ENCODE peak calls at places on chromosome 9, in four cellular contexts. L is Peyer's patch, P is breast epithelium, M is body of pancreas. Z is an unnamed sample.

GRCh38 chr9:128203024-128203841 is at the start of gene DNM1:
- DNase-seq in L (peak), M (peak), P (no peak), Z (no peak)

GRCh38 chr9:35070823-35071813 is 1.3 kb downstream of the VCP start:
- DNase-seq in P (peak), M (peak), L (no peak), Z (peak)

GRCh38 chr9:137550241-137550621 is at the start of gene PNPLA7:
- DNase-seq in L (peak), M (peak), P (peak), Z (peak)

GRCh38 chr9:135925496-135926133 is 18.3 kb upstream of the CAMSAP1 start:
- DNase-seq in P (no peak), L (no peak), M (no peak), Z (no peak)

GRCh38 chr9:106713206-106713605 is 149.8 kb upstream of the ZNF462 start:
- DNase-seq in P (no peak), L (no peak), M (no peak), Z (no peak)

GRCh38 chr9:106583751-106584150 is 279.2 kb upstream of the ZNF462 start:
- DNase-seq in M (no peak), P (no peak), L (no peak), Z (no peak)

GRCh38 chr9:90827181-90827866 is 25.7 kb downstream of the SYK start:
- DNase-seq in M (no peak), L (peak), P (no peak), Z (no peak)

GRCh38 chr9:22240619-22241018 is 206.0 kb upstream of the DMRTA1 start:
- DNase-seq in P (no peak), M (no peak), L (no peak), Z (no peak)

GRCh38 chr9:99595796-99596195 is 225.9 kb upstream of the NR4A3 start:
- DNase-seq in P (no peak), L (peak), M (no peak), Z (no peak)

GRCh38 chr9:99722852-99723251 is 98.8 kb upstream of the NR4A3 start:
- DNase-seq in L (no peak), P (no peak), M (no peak), Z (no peak)

GRCh38 chr9:114006931-114007691 is 71.0 kb downstream of the AMBP start:
- DNase-seq in M (peak), P (peak), L (peak), Z (no peak)

GRCh38 chr9:101437806-101438232 is 2.2 kb upstream of the ALDOB start:
- DNase-seq in M (peak), P (no peak), L (no peak), Z (no peak)

GRCh38 chr9:101438523-101438922 is 2.9 kb upstream of the ALDOB start:
- DNase-seq in P (no peak), M (no peak), L (no peak), Z (no peak)

GRCh38 chr9:101442248-101443136 is 6.9 kb upstream of the ALDOB start:
- DNase-seq in L (no peak), M (peak), P (no peak), Z (no peak)

GRCh38 chr9:101443358-101443757 is 7.8 kb upstream of the ALDOB start:
- DNase-seq in P (no peak), L (no peak), M (peak), Z (peak)

GRCh38 chr9:101440714-101441230 is 5.2 kb upstream of the ALDOB start:
- DNase-seq in L (no peak), M (no peak), P (no peak), Z (no peak)
- TF ChIP-seq POLR2A in L (peak), M (no peak), P (no peak), Z (no peak)

DNA sequence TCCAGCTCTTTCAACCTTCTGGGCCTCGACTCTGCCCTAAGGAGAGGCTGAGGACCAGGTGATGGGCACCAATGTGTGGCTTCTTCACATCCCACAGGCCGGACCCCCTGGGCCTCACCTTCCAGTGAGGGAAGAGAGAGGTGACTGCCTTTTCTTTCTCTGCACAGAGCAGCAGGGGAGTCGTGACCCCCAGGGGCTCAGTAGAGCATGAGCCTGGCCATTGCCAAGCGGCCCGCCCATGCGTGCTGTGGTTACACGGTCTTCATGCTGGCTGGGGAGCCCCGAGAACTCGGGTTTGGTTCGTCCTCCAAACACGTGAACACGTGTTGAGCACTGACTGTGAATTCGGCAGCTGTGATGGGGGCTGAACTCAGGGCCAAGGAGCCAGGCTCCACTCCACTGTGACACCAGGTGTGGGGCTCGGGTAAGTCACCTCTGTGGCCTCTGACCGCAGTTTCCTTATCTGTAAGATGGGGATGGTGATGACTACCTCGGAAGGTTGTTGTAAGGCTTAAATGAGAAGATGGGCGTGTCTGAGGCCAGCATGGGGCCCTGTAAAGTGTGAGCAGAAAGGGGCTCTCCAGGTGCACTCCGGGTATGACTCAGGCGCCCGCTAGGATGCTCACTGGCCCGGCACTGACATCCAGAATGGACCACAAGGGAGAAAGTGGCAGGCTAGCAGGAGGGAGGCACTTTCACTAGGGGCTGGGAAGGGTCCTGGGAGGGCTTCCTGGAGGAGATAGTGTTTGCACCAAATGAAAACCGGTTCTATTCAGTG is 13.4 kb upstream of the GRHPR start:
- DNase-seq in M (no peak), L (peak), P (no peak), Z (no peak)
- TF ChIP-seq CTCF in M (no peak), L (no peak), P (no peak), Z (no peak)

GRCh38 chr9:120917989-120918630 is 8.5 kb downstream of the TRAF1 start:
- DNase-seq in P (no peak), L (no peak), M (no peak), Z (no peak)

GRCh38 chr9:120920495-120921178 is 6.0 kb downstream of the TRAF1 start:
- DNase-seq in L (no peak), P (no peak), M (no peak), Z (no peak)

GRCh38 chr9:120918931-120919638 is 7.5 kb downstream of the TRAF1 start:
- DNase-seq in M (no peak), P (no peak), L (no peak), Z (no peak)

GRCh38 chr9:120921751-120922181 is 4.8 kb downstream of the TRAF1 start:
- DNase-seq in P (no peak), L (no peak), M (no peak), Z (no peak)

DNA sequence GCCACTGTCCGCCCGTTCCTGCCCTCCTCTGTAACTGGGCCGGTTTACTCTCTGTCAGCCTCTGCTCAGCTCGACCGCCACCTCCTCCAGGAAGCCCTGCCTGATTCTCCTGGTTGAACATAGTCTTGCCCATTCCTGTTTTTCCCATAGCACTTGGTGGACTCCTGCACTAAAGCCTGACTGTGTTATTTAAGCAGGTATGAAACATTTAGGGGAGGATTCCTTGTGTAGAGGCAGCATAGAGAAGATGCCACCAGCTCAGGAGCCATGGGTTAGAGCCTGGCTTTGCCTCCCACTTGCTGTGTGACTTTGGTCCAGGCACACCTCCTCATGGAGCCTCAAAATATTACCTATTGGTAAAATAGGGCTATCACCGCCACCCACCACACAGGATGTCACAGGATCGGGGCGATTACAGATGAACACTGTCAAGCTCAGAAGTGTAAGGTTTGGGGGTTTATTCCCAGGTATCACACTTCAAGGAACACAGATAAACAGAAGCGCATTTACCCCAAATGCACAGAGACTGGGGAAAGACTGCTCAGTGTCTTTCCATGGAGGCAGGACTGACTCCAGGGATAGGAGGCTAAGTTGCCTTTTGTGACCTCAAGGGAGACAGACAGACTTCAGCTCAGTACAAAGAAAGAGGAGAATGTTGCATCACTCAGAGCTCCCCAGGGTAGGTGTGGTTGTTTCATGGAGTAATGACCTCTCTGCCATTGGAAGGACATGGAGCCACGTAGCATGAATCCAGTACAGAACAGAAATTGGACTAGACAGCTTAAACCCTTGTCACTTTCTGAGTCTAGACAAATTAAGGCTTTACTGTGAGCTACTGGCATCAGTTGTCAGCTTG is 6.7 kb downstream of the TRAF1 start:
- DNase-seq in M (no peak), L (peak), P (no peak), Z (no peak)
- TF ChIP-seq POLR2A in M (no peak), L (no peak), P (no peak), Z (no peak)

GRCh38 chr9:69190086-69190865 is 16.2 kb downstream of the TJP2 start:
- DNase-seq in M (no peak), L (no peak), P (no peak), Z (no peak)
- TF ChIP-seq CTCF in M (no peak), L (no peak), P (no peak), Z (no peak)

GRCh38 chr9:131587331-131587730 is 42.0 kb downstream of the PRRT1B start:
- DNase-seq in L (no peak), P (no peak), M (no peak), Z (no peak)
- TF ChIP-seq POLR2A in L (no peak), P (no peak), M (no peak), Z (no peak)

DNA sequence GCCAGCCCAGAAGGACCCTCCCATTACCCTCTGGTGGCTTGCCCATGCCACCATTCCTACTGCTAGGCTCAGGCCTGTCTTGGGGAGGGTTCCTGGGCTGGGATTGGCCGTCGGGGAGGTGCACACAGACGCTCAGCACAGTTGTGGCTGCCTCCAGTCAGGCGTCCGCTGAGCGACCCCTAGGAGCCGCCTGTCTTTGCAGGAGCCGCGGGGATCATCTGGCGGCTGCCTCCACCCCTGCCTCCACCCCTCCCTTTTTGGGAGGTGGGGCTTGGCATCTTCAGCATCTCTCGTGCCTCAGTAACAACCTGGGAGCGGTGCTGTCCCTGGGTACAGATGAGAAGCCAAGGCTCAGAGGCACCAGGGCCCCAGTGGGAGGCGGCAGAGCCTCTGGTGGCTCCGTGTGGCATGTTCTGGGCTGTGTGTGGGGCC is 39.6 kb downstream of the RXRA start:
- DNase-seq in P (no peak), L (no peak), M (no peak), Z (peak)
- TF ChIP-seq CTCF in P (no peak), L (no peak), M (no peak), Z (peak)

DNA sequence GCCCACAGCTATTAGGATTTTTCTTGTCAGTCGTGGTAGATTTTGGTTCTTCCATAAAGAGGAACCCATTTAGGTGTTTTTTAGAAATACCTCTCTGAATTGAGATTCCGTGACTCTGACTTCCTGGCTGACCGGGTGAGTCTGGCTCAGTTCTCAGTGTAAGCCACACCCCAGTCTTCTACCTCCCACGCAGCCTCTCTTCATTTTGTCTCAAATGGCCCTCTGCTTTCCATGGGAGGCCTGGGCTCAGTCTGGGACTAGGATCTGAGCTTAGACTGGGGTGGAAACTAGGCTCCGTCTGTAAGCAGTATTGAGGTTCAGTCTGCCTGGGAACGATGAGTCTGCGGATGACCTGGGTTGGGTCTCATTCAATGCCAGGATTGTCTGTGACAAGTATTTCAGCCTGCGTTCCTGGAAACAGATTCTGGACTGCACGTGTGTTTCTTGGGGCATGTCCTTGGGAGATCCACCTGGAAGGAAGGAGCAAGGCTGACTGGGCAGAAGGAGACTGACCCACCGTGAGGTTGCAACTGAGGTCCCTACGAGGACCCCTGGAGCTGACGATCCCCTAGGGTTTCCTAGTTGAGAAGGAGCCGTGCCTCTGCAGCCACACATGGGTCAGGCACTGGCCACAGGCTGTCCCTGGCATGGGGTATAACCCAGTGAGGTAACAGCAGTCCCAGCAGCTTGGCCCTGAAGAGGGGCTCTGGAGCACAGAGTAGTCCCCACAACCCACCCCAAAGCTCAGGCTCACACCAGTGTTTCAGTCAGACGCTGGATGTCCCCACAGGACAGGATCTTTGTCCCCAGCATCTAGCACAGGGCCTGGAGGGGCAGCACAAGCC is 12.3 kb upstream of the CRB2 start:
- DNase-seq in M (no peak), P (no peak), L (peak), Z (no peak)
- TF ChIP-seq POLR2A in M (no peak), P (no peak), L (no peak), Z (no peak)

Z was measured in gastrocnemius medialis.